ENCODE peak calls at places on chromosomes 5 and 9, in four cellular contexts. S is erythroblast, M is GM20000, C is NCI-H446. J is an unnamed sample.

GRCh38 chr9:13361076-13361475 is 81.6 kb upstream of the MPDZ start:
- DNase-seq in M (no peak), S (no peak), C (no peak), J (no peak)

GRCh38 chr5:86814315-86814714 is 196.6 kb downstream of the COX7C start:
- DNase-seq in S (no peak), M (no peak), C (no peak), J (no peak)

GRCh38 chr9:77898864-77899263 is 132.7 kb downstream of the GNAQ start:
- DNase-seq in S (no peak), M (no peak), C (no peak), J (no peak)

GRCh38 chr9:78021692-78022091 is 9.9 kb downstream of the GNAQ start:
- DNase-seq in M (no peak), S (peak; percentile 79), C (no peak), J (no peak)

GRCh38 chr9:73845954-73846690 is 651.0 kb upstream of the RORB start:
- DNase-seq in M (no peak), S (no peak), C (no peak), J (no peak)

GRCh38 chr9:111020594-111020993 is 17.7 kb downstream of the LPAR1 start:
- DNase-seq in S (no peak), C (no peak), M (no peak), J (no peak)

GRCh38 chr9:95778957-95779356 is 96.5 kb upstream of the ERCC6L2 start:
- DNase-seq in M (no peak), S (no peak), C (no peak), J (no peak)

GRCh38 chr5:150299571-150300327 is 3.0 kb downstream of the ARSI start:
- DNase-seq in M (peak; percentile 62), C (no peak), S (no peak), J (no peak)

GRCh38 chr9:79120533-79121315 is 451.0 kb upstream of the TLE4 start:
- DNase-seq in C (no peak), S (no peak), M (no peak), J (no peak)

GRCh38 chr9:112753725-112754124 is 3.2 kb downstream of the SNX30 start:
- DNase-seq in S (no peak), M (no peak), C (no peak), J (peak; percentile 73)

GRCh38 chr9:73149371-73150067 is 2.1 kb upstream of the ANXA1 start:
- DNase-seq in C (no peak), S (peak; percentile 87), M (peak; percentile 27), J (peak; percentile 77)

GRCh38 chr9:32738501-32739172 is 44.7 kb upstream of the TMEM215 start:
- DNase-seq in M (no peak), C (no peak), S (no peak), J (no peak)

GRCh38 chr9:4573176-4573575 is 82.9 kb downstream of the SLC1A1 start:
- DNase-seq in S (no peak), M (no peak), C (no peak), J (no peak)

GRCh38 chr5:57338068-57338848 is 144.4 kb downstream of the ACTBL2 start:
- DNase-seq in M (peak; percentile 30), C (no peak), S (peak; percentile 61), J (no peak)

GRCh38 chr5:133704411-133704810 is 92.1 kb upstream of the FSTL4 start:
- DNase-seq in M (no peak), C (no peak), S (no peak), J (no peak)

GRCh38 chr9:126461029-126461428 is 134.4 kb downstream of the MVB12B start:
- DNase-seq in C (no peak), M (no peak), S (no peak), J (no peak)